ENCODE peak calls at places on chromosomes 2 and 18, in seven cellular contexts. V is BE2C; I is CD8-positive, alpha-beta memory T cell; N is kidney; P is neural progenitor cell; Z is heart left ventricle; O is tibial nerve. T is an unnamed sample.

GRCh38 chr18:26655010-26655613 is 106.8 kb upstream of the KCTD1 start:
- DNase-seq in V (no peak), I (no peak), N (no peak), P (no peak), Z (no peak), O (no peak), T (no peak)

GRCh38 chr2:237517163-237517562 is 30.1 kb downstream of the MLPH start:
- DNase-seq in V (no peak), I (no peak), N (no peak), P (no peak), Z (no peak), O (no peak), T (no peak)

GRCh38 chr18:50297621-50298442 is 10.3 kb upstream of the CXXC1 start:
- DNase-seq in V (peak; percentile 38), I (peak; percentile 64), N (peak; percentile 93), P (peak; percentile 77), Z (peak; percentile 80), O (peak; percentile 56), T (peak; percentile 71)

GRCh38 chr2:25276569-25277465 is 64.9 kb downstream of the DNMT3A start:
- DNase-seq in V (no peak), I (peak; percentile 75), N (peak; percentile 90), P (peak; percentile 84), Z (peak; percentile 71), O (peak; percentile 43), T (no peak)

GRCh38 chr18:13813271-13813849 is 10.6 kb upstream of the MC5R start:
- DNase-seq in V (peak; percentile 45), I (peak; percentile 6), N (no peak), P (peak; percentile 78), Z (peak; percentile 38), O (peak; percentile 52), T (peak; percentile 52)

GRCh38 chr18:12838178-12838634 is 45.8 kb downstream of the PTPN2 start:
- DNase-seq in V (no peak), I (no peak), N (peak; percentile 88), P (no peak), Z (no peak), O (no peak), T (peak; percentile 65)

GRCh38 chr18:70243131-70243530 is 37.6 kb upstream of the RTTN start:
- DNase-seq in V (no peak), I (no peak), N (no peak), P (no peak), Z (no peak), O (no peak), T (peak; percentile 26)

GRCh38 chr2:50614056-50614455 is 417.9 kb downstream of the NRXN1 start:
- DNase-seq in V (no peak), I (no peak), N (no peak), P (no peak), Z (no peak), O (no peak), T (no peak)

GRCh38 chr2:217030081-217030480 is 170.2 kb upstream of the TNP1 start:
- DNase-seq in V (no peak), I (no peak), N (no peak), P (no peak), Z (no peak), O (no peak), T (no peak)

GRCh38 chr2:236376566-236377244 is 112.5 kb upstream of the ASB18 start:
- DNase-seq in V (no peak), I (no peak), N (no peak), P (no peak), Z (no peak), O (no peak), T (peak; percentile 67)

GRCh38 chr2:132876745-132877391 is 206.9 kb upstream of the LYPD1 start:
- DNase-seq in V (no peak), I (no peak), N (no peak), P (no peak), Z (no peak), O (no peak), T (no peak)

GRCh38 chr2:21422050-21422449 is 298.3 kb downstream of the TDRD15 start:
- DNase-seq in V (peak; percentile 84), I (no peak), N (no peak), P (peak; percentile 66), Z (no peak), O (no peak), T (peak; percentile 23)

GRCh38 chr2:47336259-47337238 is 66.4 kb upstream of the MSH2 start:
- DNase-seq in V (peak; percentile 37), I (no peak), N (no peak), P (no peak), Z (no peak), O (no peak), T (peak; percentile 83)

GRCh38 chr2:74267068-74267467 is 68.7 kb downstream of the MTHFD2 start:
- DNase-seq in V (peak; percentile 14), I (peak; percentile 49), N (no peak), P (peak; percentile 45), Z (no peak), O (no peak), T (peak; percentile 36)

GRCh38 chr2:128770143-128771080 is 451.7 kb upstream of the HS6ST1 start:
- DNase-seq in V (no peak), I (no peak), N (no peak), P (no peak), Z (peak; percentile 14), O (no peak), T (no peak)

GRCh38 chr2:1143129-1143528 is 192.5 kb downstream of the SNTG2 start:
- DNase-seq in V (no peak), I (no peak), N (no peak), P (no peak), Z (no peak), O (no peak), T (no peak)

GRCh38 chr2:223585691-223586090 is 16.5 kb downstream of the SCG2 start:
- DNase-seq in V (peak; percentile 68), I (no peak), N (no peak), P (no peak), Z (no peak), O (no peak), T (no peak)

GRCh38 chr18:37716106-37716708 is 150.6 kb upstream of the CELF4 start:
- DNase-seq in V (no peak), I (no peak), N (no peak), P (no peak), Z (no peak), O (no peak), T (no peak)

GRCh38 chr18:57575542-57575941 is 11.0 kb downstream of the FECH start:
- DNase-seq in V (no peak), I (no peak), N (no peak), P (no peak), Z (no peak), O (no peak), T (no peak)

GRCh38 chr2:75788925-75789324 is 78.2 kb upstream of the GCFC2 start:
- DNase-seq in V (no peak), I (no peak), N (no peak), P (no peak), Z (no peak), O (no peak), T (peak; percentile 45)

GRCh38 chr18:58998421-58999203 is 133.9 kb downstream of the ZNF532 start:
- DNase-seq in V (no peak), I (no peak), N (peak; percentile 80), P (no peak), Z (peak; percentile 74), O (peak; percentile 45), T (peak; percentile 55)

GRCh38 chr18:58993260-58993659 is 128.6 kb downstream of the ZNF532 start:
- DNase-seq in V (no peak), I (no peak), N (no peak), P (no peak), Z (no peak), O (no peak), T (no peak)

GRCh38 chr18:58996131-58996632 is 131.5 kb downstream of the ZNF532 start:
- DNase-seq in V (no peak), I (no peak), N (no peak), P (no peak), Z (peak; percentile 60), O (no peak), T (peak; percentile 25)

GRCh38 chr18:58997811-58998337 is 133.2 kb downstream of the ZNF532 start:
- DNase-seq in V (no peak), I (no peak), N (no peak), P (no peak), Z (no peak), O (no peak), T (no peak)

DNA sequence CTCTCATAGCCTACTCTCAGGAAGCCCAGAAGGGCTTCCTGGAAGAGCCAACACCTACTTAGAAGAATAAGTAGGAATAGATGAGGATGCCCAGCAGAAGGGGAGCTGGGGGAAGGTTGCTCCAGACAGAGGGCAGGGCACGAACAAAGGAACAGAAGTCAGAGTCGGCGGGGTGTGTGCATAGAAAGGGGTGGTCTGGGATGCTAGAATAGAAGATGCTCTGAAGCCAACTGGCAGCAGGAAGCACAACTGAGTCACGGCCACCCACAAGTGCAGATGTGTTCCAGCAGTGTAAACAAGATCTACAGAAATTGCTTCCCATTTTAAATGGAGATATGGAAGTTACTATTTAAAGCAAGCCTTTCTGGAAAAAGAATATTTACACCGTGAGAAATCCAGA is 131.0 kb downstream of the ZNF532 start:
- DNase-seq in V (no peak), I (no peak), N (no peak), P (no peak), Z (no peak), O (no peak), T (no peak)
- H3K4me1 ChIP-seq in V (no peaks in the 10 kb centered on the region), I (no peaks in the 10 kb centered on the region), N (peaks cover 32% of the 10 kb centered on the region), P (no peaks in the 10 kb centered on the region), Z (peaks cover 47% of the 10 kb centered on the region), O (peaks cover 24% of the 10 kb centered on the region), T (peaks cover 1% of the 10 kb centered on the region)

GRCh38 chr18:9065864-9066263 is 36.6 kb upstream of the NDUFV2 start:
- DNase-seq in V (no peak), I (no peak), N (no peak), P (no peak), Z (no peak), O (no peak), T (no peak)
- H3K4me1 ChIP-seq in V (no peaks in the 10 kb centered on the region), I (no peaks in the 10 kb centered on the region), N (no peaks in the 10 kb centered on the region), P (no peaks in the 10 kb centered on the region), Z (no peaks in the 10 kb centered on the region), O (no peaks in the 10 kb centered on the region), T (no peaks in the 10 kb centered on the region)

GRCh38 chr2:215626812-215627281 is 191.0 kb upstream of the FN1 start:
- DNase-seq in V (no peak), I (no peak), N (no peak), P (no peak), Z (no peak), O (no peak), T (no peak)
- H3K4me1 ChIP-seq in V (no peaks in the 10 kb centered on the region), I (no peaks in the 10 kb centered on the region), N (no peaks in the 10 kb centered on the region), P (no peaks in the 10 kb centered on the region), Z (no peaks in the 10 kb centered on the region), O (no peaks in the 10 kb centered on the region), T (peaks cover 2% of the 10 kb centered on the region)

GRCh38 chr2:168009900-168010299 is 237.5 kb downstream of the STK39 start:
- DNase-seq in V (no peak), I (no peak), N (no peak), P (no peak), Z (no peak), O (no peak), T (no peak)

DNA sequence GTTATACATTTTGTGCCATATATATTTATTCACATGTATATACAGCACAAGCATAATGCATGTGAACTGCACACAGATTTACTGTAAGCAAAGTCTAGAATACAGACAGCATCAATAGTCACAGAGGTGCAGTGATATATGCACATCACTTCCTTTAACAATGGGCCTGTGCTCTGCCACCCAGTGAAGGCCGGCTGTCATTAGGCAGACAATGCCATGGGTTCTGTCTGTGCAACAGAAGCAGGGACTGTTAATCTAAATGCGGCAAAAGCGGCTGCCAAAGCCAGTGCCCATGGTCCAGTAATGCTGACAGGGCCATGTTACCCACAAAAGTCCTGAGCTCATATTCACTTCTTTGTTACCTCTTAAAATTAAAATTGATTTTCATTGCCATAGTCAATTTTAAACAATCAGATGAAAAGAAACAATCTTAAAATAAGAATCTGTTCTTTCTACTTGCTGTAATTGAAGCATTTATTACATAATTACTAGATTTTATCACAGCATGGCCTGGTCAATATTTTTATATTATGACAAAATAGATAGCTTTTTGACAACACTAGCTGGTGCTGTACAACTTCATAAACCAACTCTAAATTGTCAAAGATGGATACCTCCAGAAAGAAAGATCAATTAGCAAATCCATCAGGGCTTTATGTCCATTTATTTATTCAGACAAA is 232.0 kb downstream of the STK39 start:
- DNase-seq in V (peak; percentile 59), I (no peak), N (no peak), P (no peak), Z (no peak), O (no peak), T (no peak)
- H3K4me1 ChIP-seq in V (peaks cover 9% of the 10 kb centered on the region), I (no peaks in the 10 kb centered on the region), N (no peaks in the 10 kb centered on the region), P (no peaks in the 10 kb centered on the region), Z (no peaks in the 10 kb centered on the region), O (no peaks in the 10 kb centered on the region), T (no peaks in the 10 kb centered on the region)